ENCODE peak calls at places on chromosomes 12 and 14, in five cellular contexts. R is stimulated activated CD8-positive, alpha-beta memory T cell treated with anti-CD3 and anti-CD28 coated beads, Interleukin-12 subunit alpha, Interleukin-12 subunit beta, amount 100 ng/mL, for 1 hour; P is HCEC 1CT; A is endothelial cell; C is NCI-H1417. X is an unnamed sample.

GRCh38 chr12:109735051-109735521 is 21.5 kb downstream of the FAM222A start:
- DNase-seq in R (no peak), P (no peak), A (no peak), C (no peak), X (no peak)

GRCh38 chr14:61108742-61109141 is 127.7 kb downstream of the SLC38A6 start:
- DNase-seq in R (no peak), P (no peak), A (no peak), C (no peak), X (no peak)

GRCh38 chr14:74913986-74914573 is 9.0 kb downstream of the RPS6KL1 start:
- DNase-seq in R (no peak), P (peak; percentile 64), A (peak; percentile 67), C (no peak), X (peak; percentile 62)

GRCh38 chr12:43899574-43899973 is 63.7 kb downstream of the TMEM117 start:
- DNase-seq in R (no peak), P (no peak), A (no peak), C (no peak), X (no peak)

GRCh38 chr12:83461326-83461985 is 774.8 kb downstream of the TMTC2 start:
- DNase-seq in R (no peak), P (no peak), A (no peak), C (no peak), X (no peak)

GRCh38 chr12:60148109-60148508 is 552.3 kb downstream of the SLC16A7 start:
- DNase-seq in R (no peak), P (peak; percentile 97), A (no peak), C (no peak), X (no peak)

GRCh38 chr14:29717906-29718305 is 209.7 kb downstream of the PRKD1 start:
- DNase-seq in R (no peak), P (no peak), A (no peak), C (no peak), X (no peak)

GRCh38 chr12:110370732-110371141 is 32.8 kb downstream of the ANAPC7 start:
- DNase-seq in R (no peak), P (no peak), A (no peak), C (no peak), X (no peak)

GRCh38 chr12:30992381-30992780 is 65.8 kb downstream of the TSPAN11 start:
- DNase-seq in R (no peak), P (no peak), A (no peak), C (no peak), X (no peak)

GRCh38 chr12:32107376-32108267 is 975 bp downstream of the BICD1 start:
- DNase-seq in R (no peak), P (peak; percentile 73), A (peak; percentile 18), C (peak; percentile 73), X (no peak)

GRCh38 chr12:108939594-108939993 is 59.7 kb downstream of the DAO start:
- DNase-seq in R (no peak), P (no peak), A (no peak), C (no peak), X (no peak)

GRCh38 chr14:79781882-79782281 is 429.4 kb downstream of the DIO2 start:
- DNase-seq in R (no peak), P (peak; percentile 23), A (no peak), C (no peak), X (no peak)

GRCh38 chr12:91109148-91109564 is 2.1 kb downstream of the LUM start:
- DNase-seq in R (no peak), P (peak; percentile 68), A (peak; percentile 78), C (peak; percentile 17), X (peak; percentile 3)

GRCh38 chr12:116525418-116526001 is 33.7 kb upstream of the MAP1LC3B2 start:
- DNase-seq in R (no peak), P (peak; percentile 90), A (no peak), C (no peak), X (no peak)

GRCh38 chr14:61140872-61141271 is 140.3 kb downstream of the TMEM30B start:
- DNase-seq in R (no peak), P (peak; percentile 87), A (no peak), C (no peak), X (no peak)

GRCh38 chr12:27682534-27682933 is 13.7 kb upstream of the REP15 start:
- DNase-seq in R (no peak), P (peak; percentile 8), A (no peak), C (no peak), X (no peak)

GRCh38 chr14:33465952-33466700 is 484.7 kb downstream of the EGLN3 start:
- DNase-seq in R (no peak), P (no peak), A (no peak), C (no peak), X (no peak)

GRCh38 chr14:71116206-71117122 is 209.2 kb downstream of the PCNX1 start:
- DNase-seq in R (no peak), P (no peak), A (no peak), C (no peak), X (no peak)

X was measured in substantia nigra.